ENCODE peak calls at places on chromosomes 1 and 21, in four cellular contexts. W, V, B and C are unnamed samples.

GRCh38 chr1:221740941-221741363 is 937 bp downstream of the DUSP10 start:
- DNase-seq in W (peak; percentile 36), V (no peak), B (no peak), C (no peak)

GRCh38 chr21:38179504-38179900 is 77.3 kb upstream of the KCNJ15 start:
- DNase-seq in W (no peak), V (no peak), B (no peak), C (no peak)

GRCh38 chr1:3892748-3893147 is 7.3 kb downstream of the C1orf174 start:
- DNase-seq in W (peak; percentile 70), V (no peak), B (no peak), C (no peak)

GRCh38 chr21:38760017-38760761 is 45.5 kb upstream of the ETS2 start:
- DNase-seq in W (no peak), V (no peak), B (no peak), C (no peak)

GRCh38 chr1:39902121-39902807 is 547 bp upstream of the MYCL start:
- DNase-seq in W (peak; percentile 71), V (peak; percentile 58), B (peak; percentile 64), C (peak; percentile 83)

GRCh38 chr1:214808845-214809460 is 206.0 kb downstream of the CENPF start:
- DNase-seq in W (no peak), V (no peak), B (no peak), C (peak; percentile 17)

GRCh38 chr1:43541721-43542401 is 11.2 kb downstream of the PTPRF start:
- DNase-seq in W (peak; percentile 77), V (no peak), B (no peak), C (no peak)

GRCh38 chr1:15525043-15525958 is 1.3 kb upstream of the CASP9 start:
- DNase-seq in W (no peak), V (no peak), B (no peak), C (no peak)

GRCh38 chr1:234971586-234972297 is 156.9 kb downstream of the TOMM20 start:
- DNase-seq in W (no peak), V (no peak), B (no peak), C (no peak)

GRCh38 chr1:91816055-91816454 is 69.9 kb downstream of the TGFBR3 start:
- DNase-seq in W (no peak), V (no peak), B (no peak), C (no peak)

GRCh38 chr21:45299026-45299863 is 11.6 kb upstream of the POFUT2 start:
- DNase-seq in W (peak; percentile 31), V (peak; percentile 59), B (no peak), C (no peak)

GRCh38 chr1:42179275-42179674 is 14.7 kb upstream of the GUCA2A start:
- DNase-seq in W (no peak), V (no peak), B (no peak), C (no peak)

GRCh38 chr1:42680045-42680444 is 2.2 kb upstream of the YBX1 start:
- DNase-seq in W (no peak), V (no peak), B (no peak), C (no peak)

GRCh38 chr1:96234299-96234698 is 487.3 kb upstream of the PTBP2 start:
- DNase-seq in W (peak; percentile 84), V (peak; percentile 74), B (no peak), C (peak; percentile 74)

GRCh38 chr1:22922640-22923039 is 50.0 kb downstream of the LACTBL1 start:
- DNase-seq in W (no peak), V (no peak), B (no peak), C (no peak)

GRCh38 chr1:43706598-43707190 is 642 bp upstream of the ST3GAL3 start:
- DNase-seq in W (no peak), V (no peak), B (peak; percentile 26), C (peak; percentile 57)

GRCh38 chr1:67715819-67716218 is 30.8 kb downstream of the GADD45A start:
- DNase-seq in W (no peak), V (no peak), B (no peak), C (no peak)

GRCh38 chr1:217435159-217435558 is 195.7 kb downstream of the GPATCH2 start:
- DNase-seq in W (no peak), V (no peak), B (no peak), C (no peak)

GRCh38 chr1:109096110-109096509 is 5.5 kb downstream of the TMEM167B start:
- DNase-seq in W (no peak), V (no peak), B (no peak), C (no peak)

GRCh38 chr1:175307160-175307559 is 114.6 kb upstream of the KIAA0040 start:
- DNase-seq in W (no peak), V (no peak), B (no peak), C (no peak)

GRCh38 chr1:87291107-87291506 is 37.6 kb upstream of the LMO4 start:
- DNase-seq in W (no peak), V (no peak), B (peak; percentile 63), C (no peak)

GRCh38 chr1:224933584-224933983 is 4.1 kb downstream of the DNAH14 start:
- DNase-seq in W (no peak), V (no peak), B (no peak), C (no peak)
- H3K9me3 ChIP-seq in W (peaks cover 57% of the 10 kb centered on the region), V (no peaks in the 10 kb centered on the region), B (no peaks in the 10 kb centered on the region), C (peaks cover 6% of the 10 kb centered on the region)

DNA sequence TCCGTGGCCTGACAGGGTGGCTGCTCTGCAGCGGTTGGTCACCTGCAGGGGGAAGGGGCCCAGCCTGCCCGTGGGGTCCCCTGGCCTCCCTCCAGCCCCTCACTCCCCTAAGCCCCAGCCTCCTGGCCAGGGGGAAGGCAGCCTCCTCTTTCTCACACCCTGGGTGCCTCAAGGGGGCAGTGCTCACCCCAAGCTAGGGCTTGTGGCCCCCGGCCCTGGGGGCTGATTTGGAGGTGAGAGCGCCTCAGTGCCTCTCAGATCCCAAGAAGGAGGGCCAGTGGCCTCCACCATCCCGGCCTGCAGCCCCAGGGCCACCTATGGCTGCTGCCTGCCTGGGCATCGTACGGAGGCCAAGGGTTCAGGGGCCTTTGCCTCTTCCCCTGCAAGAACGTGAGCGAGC is 66.4 kb upstream of the TTC34 start:
- DNase-seq in W (no peak), V (no peak), B (no peak), C (no peak)
- H3K4me1 ChIP-seq in W (no peaks in the 10 kb centered on the region), V (no peaks in the 10 kb centered on the region), B (no peaks in the 10 kb centered on the region), C (no peaks in the 10 kb centered on the region)

DNA sequence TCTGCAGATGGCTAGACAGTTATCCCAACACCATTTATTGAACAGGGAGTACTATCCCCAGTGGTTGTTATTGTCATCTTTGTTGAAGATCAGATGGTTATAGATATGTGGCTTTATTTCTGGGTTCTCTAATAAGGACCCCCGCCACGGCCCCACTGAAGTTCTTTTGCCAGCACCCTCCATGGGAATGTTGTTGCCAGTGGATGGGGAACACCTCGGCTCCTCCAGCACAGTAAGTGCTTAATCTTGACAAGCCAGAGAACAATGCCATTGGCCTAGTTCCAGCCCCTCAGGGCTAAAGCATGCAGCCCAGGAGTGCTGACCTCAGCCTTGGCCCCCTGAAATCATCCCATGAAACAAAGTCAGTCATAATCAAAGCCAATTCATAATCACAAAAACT is 337.6 kb downstream of the AGBL4 start:
- DNase-seq in W (no peak), V (peak; percentile 78), B (no peak), C (peak; percentile 6)
- H3K9me3 ChIP-seq in W (peaks cover 28% of the 10 kb centered on the region), V (no peaks in the 10 kb centered on the region), B (peaks cover 4% of the 10 kb centered on the region), C (no peaks in the 10 kb centered on the region)

DNA sequence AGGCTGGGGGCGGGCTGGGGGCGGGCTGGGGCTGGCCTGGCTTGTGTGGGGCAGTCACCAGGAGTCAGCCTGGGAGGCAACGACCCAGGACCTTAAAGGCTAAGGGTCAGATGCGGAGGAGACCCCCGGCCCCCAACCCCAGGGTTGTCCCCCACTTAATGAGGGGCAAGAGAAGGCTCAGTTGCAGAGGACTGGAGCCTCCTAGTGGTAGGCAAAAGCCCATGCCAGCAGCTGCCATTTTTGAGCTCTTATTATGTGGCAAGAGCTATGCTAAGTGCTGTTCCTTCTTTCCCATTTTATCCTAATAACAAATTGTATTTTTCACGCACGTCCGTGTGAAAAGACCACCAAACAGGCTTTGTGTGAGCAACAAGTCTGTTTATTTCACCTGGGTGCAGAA is 8.0 kb downstream of the KIAA1614 start:
- DNase-seq in W (no peak), V (no peak), B (no peak), C (no peak)
- H3K4me1 ChIP-seq in W (no peaks in the 10 kb centered on the region), V (peaks cover 27% of the 10 kb centered on the region), B (peaks cover 14% of the 10 kb centered on the region), C (peaks cover 23% of the 10 kb centered on the region)

GRCh38 chr21:24123785-24124184 is 1483.5 kb downstream of the MRPL39 start:
- DNase-seq in W (no peak), V (no peak), B (no peak), C (no peak)
- H3K9me3 ChIP-seq in W (no peaks in the 10 kb centered on the region), V (no peaks in the 10 kb centered on the region), B (no peaks in the 10 kb centered on the region), C (no peaks in the 10 kb centered on the region)

GRCh38 chr1:54298284-54299033 is 98.5 kb downstream of the MRPL37 start:
- DNase-seq in W (no peak), V (no peak), B (no peak), C (no peak)

GRCh38 chr1:54297596-54298283 is 97.8 kb downstream of the MRPL37 start:
- DNase-seq in W (no peak), V (peak; percentile 69), B (no peak), C (no peak)

GRCh38 chr1:54294846-54295245 is 94.9 kb downstream of the MRPL37 start:
- DNase-seq in W (no peak), V (no peak), B (no peak), C (no peak)

GRCh38 chr1:54299037-54299436 is 99.1 kb downstream of the MRPL37 start:
- DNase-seq in W (peak; percentile 71), V (no peak), B (no peak), C (no peak)

DNA sequence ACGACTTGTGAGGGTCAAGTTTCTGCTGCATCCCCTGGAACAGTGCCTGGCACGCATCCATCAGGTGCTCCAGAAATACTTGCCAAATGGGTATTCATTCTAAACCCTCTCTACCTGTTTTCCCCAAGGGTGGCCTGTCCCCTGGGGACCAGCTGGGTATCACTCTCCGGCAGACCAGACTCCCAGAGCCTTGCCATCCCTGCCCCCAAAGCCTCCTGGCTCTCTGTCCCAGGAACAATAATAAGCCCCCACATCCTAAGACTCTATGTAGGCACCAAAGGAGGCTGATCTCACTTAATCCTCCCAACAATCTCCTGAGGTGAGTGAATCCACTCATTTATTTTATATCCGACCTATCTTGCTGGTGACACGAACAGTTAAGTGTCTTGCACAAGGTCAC is 96.7 kb downstream of the MRPL37 start:
- DNase-seq in W (no peak), V (no peak), B (no peak), C (no peak)
- H3K4me1 ChIP-seq in W (peaks cover 12% of the 10 kb centered on the region), V (peaks cover 35% of the 10 kb centered on the region), B (peaks cover 14% of the 10 kb centered on the region), C (no peaks in the 10 kb centered on the region)